ENCODE peak calls at places on chromosomes 16 and 17, in four cellular contexts. S is neural progenitor cell, F is NCI-H1436 treated with DMSO at 0.1 percent for 48 hours, Z is AG10803. J is an unnamed sample.
A peak's percentile ranks its signal among the peaks of the same experiment; 100 is the strongest.

GRCh38 chr17:39576187-39576586 is 31.5 kb downstream of the NEUROD2 start:
- DNase-seq in S (peak; percentile 69), F (peak; percentile 31), Z (peak; percentile 6), J (peak; percentile 57)

GRCh38 chr17:6559753-6560215 is 3.4 kb upstream of the PITPNM3 start:
- DNase-seq in S (no peak), F (no peak), Z (no peak), J (no peak)

GRCh38 chr17:43434902-43435319 is 36.1 kb downstream of the ARL4D start:
- DNase-seq in S (no peak), F (no peak), Z (no peak), J (no peak)

GRCh38 chr17:59427996-59428395 is 96.5 kb downstream of the YPEL2 start:
- DNase-seq in S (no peak), F (no peak), Z (peak; percentile 70), J (no peak)

GRCh38 chr16:66169817-66170216 is 196.7 kb upstream of the CDH5 start:
- DNase-seq in S (no peak), F (no peak), Z (no peak), J (no peak)

GRCh38 chr16:16019488-16019887 is 70.1 kb downstream of the ABCC1 start:
- DNase-seq in S (no peak), F (no peak), Z (peak; percentile 80), J (no peak)

GRCh38 chr17:17132746-17133145 is 73.4 kb downstream of the PLD6 start:
- DNase-seq in S (peak; percentile 81), F (no peak), Z (no peak), J (no peak)

GRCh38 chr17:48459070-48459469 is 29.1 kb upstream of the SKAP1 start:
- DNase-seq in S (no peak), F (no peak), Z (no peak), J (no peak)

GRCh38 chr16:57115504-57116182 is 23.3 kb downstream of the CPNE2 start:
- DNase-seq in S (peak; percentile 84), F (peak; percentile 68), Z (no peak), J (peak; percentile 89)

GRCh38 chr16:84062734-84063640 is 20.4 kb upstream of the SLC38A8 start:
- DNase-seq in S (peak; percentile 92), F (no peak), Z (peak; percentile 69), J (peak; percentile 48)

GRCh38 chr16:12614662-12615278 is 188.9 kb downstream of the CPPED1 start:
- DNase-seq in S (no peak), F (no peak), Z (no peak), J (no peak)

GRCh38 chr17:27481327-27481726 is 25.1 kb downstream of the KSR1 start:
- DNase-seq in S (no peak), F (no peak), Z (no peak), J (no peak)

GRCh38 chr17:80877095-80877828 is 114.4 kb upstream of the CHMP6 start:
- DNase-seq in S (no peak), F (no peak), Z (no peak), J (peak; percentile 89)

GRCh38 chr17:19703776-19704371 is 12.5 kb downstream of the SLC47A2 start:
- DNase-seq in S (peak; percentile 45), F (no peak), Z (no peak), J (no peak)

J was measured in COR-L47.